ENCODE peak calls at places on chromosomes 1 and 21, in four cellular contexts. B is COR-L47, F is NCI-H460, X is HT-29. Z is an unnamed sample.

GRCh38 chr1:183622884-183623785 is 12.4 kb downstream of the ARPC5 start:
- DNase-seq in B (peak), F (peak), X (peak), Z (peak)

GRCh38 chr21:22898061-22898460 is 1899.9 kb downstream of the NCAM2 start:
- DNase-seq in B (no peak), F (no peak), X (no peak), Z (no peak)

GRCh38 chr21:41819856-41820281 is 53.0 kb upstream of the RIPK4 start:
- DNase-seq in B (no peak), F (no peak), X (no peak), Z (no peak)

GRCh38 chr1:20725189-20726106 is 7.1 kb downstream of the SH2D5 start:
- DNase-seq in B (peak), F (no peak), X (no peak), Z (no peak)

GRCh38 chr21:42629856-42630410 is 23.5 kb upstream of the PDE9A start:
- DNase-seq in B (no peak), F (no peak), X (no peak), Z (no peak)

GRCh38 chr1:151132676-151133338 is 13.6 kb downstream of the SEMA6C start:
- DNase-seq in B (no peak), F (no peak), X (no peak), Z (no peak)

GRCh38 chr1:239386453-239387303 is at the start of gene CHRM3:
- DNase-seq in B (peak), F (peak), X (peak), Z (peak)

GRCh38 chr21:34148826-34149558 is 75.6 kb downstream of the MRPS6 start:
- DNase-seq in B (no peak), F (no peak), X (no peak), Z (peak)

GRCh38 chr1:174218983-174219382 is 59.7 kb downstream of the RABGAP1L start:
- DNase-seq in B (no peak), F (no peak), X (no peak), Z (no peak)

GRCh38 chr1:9066945-9067807 is 2.3 kb downstream of the SLC2A5 start:
- DNase-seq in B (no peak), F (no peak), X (no peak), Z (no peak)

GRCh38 chr1:230863449-230863848 is 4.9 kb downstream of the C1orf198 start:
- DNase-seq in B (no peak), F (no peak), X (peak), Z (no peak)

GRCh38 chr1:197811769-197812168 is 36.5 kb upstream of the DENND1B start:
- DNase-seq in B (no peak), F (no peak), X (no peak), Z (no peak)

GRCh38 chr1:2848006-2848670 is 46.6 kb upstream of the TTC34 start:
- DNase-seq in B (no peak), F (no peak), X (no peak), Z (no peak)

GRCh38 chr1:9985001-9985400 is 12.0 kb upstream of the RBP7 start:
- DNase-seq in B (no peak), F (no peak), X (no peak), Z (no peak)

GRCh38 chr1:44572572-44572879 is 101.8 kb downstream of the TMEM53 start:
- DNase-seq in B (no peak), F (no peak), X (no peak), Z (no peak)

GRCh38 chr1:14897080-14897449 is 256.5 kb upstream of the TMEM51 start:
- DNase-seq in B (no peak), F (no peak), X (no peak), Z (no peak)

GRCh38 chr1:11639372-11639771 is 14.9 kb downstream of the FBXO2 start:
- DNase-seq in B (no peak), F (no peak), X (no peak), Z (no peak)

GRCh38 chr1:41455479-41456271 is 28.8 kb downstream of the EDN2 start:
- DNase-seq in B (no peak), F (no peak), X (no peak), Z (no peak)

GRCh38 chr1:21325231-21325718 is 35.0 kb upstream of the ECE1 start:
- DNase-seq in B (no peak), F (no peak), X (no peak), Z (no peak)

GRCh38 chr1:32666866-32667566 is 16.0 kb downstream of the RBBP4 start:
- DNase-seq in B (no peak), F (no peak), X (no peak), Z (no peak)

GRCh38 chr1:65150583-65151263 is 2.7 kb downstream of the AK4 start:
- DNase-seq in B (no peak), F (no peak), X (no peak), Z (no peak)

GRCh38 chr1:228083871-228084278 is 1.4 kb downstream of the ARF1 start:
- DNase-seq in B (no peak), F (no peak), X (peak), Z (no peak)

GRCh38 chr1:174726167-174726879 is 273.4 kb upstream of the CACYBP start:
- DNase-seq in B (no peak), F (peak), X (peak), Z (peak)

GRCh38 chr1:223765719-223766340 is 53.5 kb downstream of the CAPN2 start:
- DNase-seq in B (peak), F (no peak), X (peak), Z (no peak)

GRCh38 chr1:2274231-2274967 is 46.3 kb downstream of the SKI start:
- DNase-seq in B (no peak), F (no peak), X (no peak), Z (no peak)

GRCh38 chr1:15681346-15682290 is 2.5 kb upstream of the PLEKHM2 start:
- DNase-seq in B (no peak), F (no peak), X (no peak), Z (peak)

GRCh38 chr1:184479435-184480202 is 92.8 kb downstream of the C1orf21 start:
- DNase-seq in B (no peak), F (no peak), X (no peak), Z (no peak)

GRCh38 chr1:93827128-93827527 is 51.9 kb downstream of the DNTTIP2 start:
- DNase-seq in B (no peak), F (no peak), X (no peak), Z (no peak)

GRCh38 chr1:15154480-15155036 is 1.0 kb downstream of the TMEM51 start:
- DNase-seq in B (no peak), F (no peak), X (no peak), Z (no peak)

GRCh38 chr1:216665381-216665780 is 57.8 kb downstream of the ESRRG start:
- DNase-seq in B (no peak), F (no peak), X (no peak), Z (no peak)

GRCh38 chr1:169595764-169596711 is 9.8 kb upstream of the F5 start:
- DNase-seq in B (no peak), F (no peak), X (peak), Z (peak)

GRCh38 chr1:176850871-176851270 is 313.6 kb downstream of the ASTN1 start:
- DNase-seq in B (no peak), F (no peak), X (no peak), Z (no peak)

GRCh38 chr1:246166841-246167240 is 340.2 kb downstream of the SMYD3 start:
- DNase-seq in B (no peak), F (no peak), X (no peak), Z (no peak)

GRCh38 chr1:23964235-23964668 is 4.6 kb downstream of the PNRC2 start:
- DNase-seq in B (no peak), F (no peak), X (no peak), Z (no peak)

GRCh38 chr1:229557913-229558414 is 543 bp downstream of the ABCB10 start:
- DNase-seq in B (peak), F (peak), X (peak), Z (no peak)

GRCh38 chr1:201217851-201218250 is 27.2 kb downstream of the IGFN1 start:
- DNase-seq in B (no peak), F (no peak), X (no peak), Z (no peak)

GRCh38 chr21:38310619-38311018 is 53.8 kb downstream of the KCNJ15 start:
- DNase-seq in B (peak), F (no peak), X (no peak), Z (no peak)

GRCh38 chr1:214386747-214387146 is 105.8 kb downstream of the SMYD2 start:
- DNase-seq in B (no peak), F (no peak), X (no peak), Z (no peak)

Z was measured in COLO829.